ENCODE peak calls at places on chromosomes 2 and 18, in ten cellular contexts. D, Q, P, L, Z, C, E, M, S and Y are unnamed samples.

GRCh38 chr2:44560352-44560751 is 198.6 kb downstream of the CAMKMT start:
- DNase-seq in L (peak; percentile 20), M (peak; percentile 24), D (no peak), Q (no peak), P (peak; percentile 20), S (peak; percentile 55), E (no peak), Z (peak; percentile 41), C (no peak), Y (no peak)

GRCh38 chr2:105421053-105421452 is 22.2 kb upstream of the FHL2 start:
- DNase-seq in Q (no peak), Z (no peak), E (no peak), S (no peak), P (no peak), C (no peak), M (no peak), D (no peak), L (no peak), Y (no peak)

GRCh38 chr2:144152817-144153271 is 367.1 kb downstream of the ZEB2 start:
- DNase-seq in D (peak; percentile 5), Q (no peak), M (peak; percentile 45), C (no peak), S (no peak), P (no peak), L (peak; percentile 57), Z (no peak), E (no peak), Y (peak; percentile 57)

GRCh38 chr2:12416600-12416999 is 300.1 kb upstream of the TRIB2 start:
- DNase-seq in C (no peak), Z (peak; percentile 68), D (peak; percentile 7), E (peak; percentile 32), S (peak; percentile 48), Q (peak; percentile 68), L (peak; percentile 71), M (peak; percentile 75), P (peak; percentile 21), Y (peak; percentile 81)

GRCh38 chr2:63788070-63788469 is 53.6 kb upstream of the UGP2 start:
- DNase-seq in S (no peak), C (no peak), M (peak; percentile 96), P (no peak), Z (no peak), Q (no peak), E (no peak), D (no peak), L (peak; percentile 83), Y (peak; percentile 88)

GRCh38 chr2:8573942-8574195 is 108.0 kb upstream of the ID2 start:
- DNase-seq in L (no peak), Z (no peak), S (no peak), C (no peak), P (peak; percentile 47), E (no peak), D (no peak), Q (no peak), M (no peak), Y (no peak)

GRCh38 chr2:203672856-203673255 is 33.6 kb upstream of the CD28 start:
- DNase-seq in S (no peak), M (no peak), P (no peak), Q (no peak), E (no peak), D (no peak), L (no peak), C (no peak), Z (no peak), Y (peak; percentile 39)

GRCh38 chr18:58949031-58949430 is 84.4 kb downstream of the ZNF532 start:
- DNase-seq in Z (no peak), C (no peak), P (no peak), Q (no peak), S (no peak), M (no peak), E (no peak), D (no peak), L (no peak), Y (no peak)

GRCh38 chr2:182763311-182763912 is 47.4 kb downstream of the DNAJC10 start:
- DNase-seq in C (no peak), P (no peak), D (peak; percentile 63), E (no peak), Q (no peak), S (peak; percentile 7), L (peak; percentile 56), M (peak; percentile 52), Z (peak; percentile 48), Y (peak; percentile 48)

GRCh38 chr18:8991131-8991530 is 111.4 kb upstream of the NDUFV2 start:
- DNase-seq in Q (no peak), Z (no peak), E (no peak), C (no peak), P (no peak), D (no peak), M (peak; percentile 31), S (no peak), L (no peak), Y (no peak)

GRCh38 chr2:239297142-239298125 is 103.4 kb downstream of the HDAC4 start:
- DNase-seq in C (no peak), M (no peak), Z (no peak), S (no peak), P (no peak), L (no peak), D (no peak), E (peak; percentile 43), Q (no peak), Y (no peak)

GRCh38 chr18:45688834-45689233 is 35.1 kb upstream of the SLC14A1 start:
- DNase-seq in Z (peak; percentile 57), S (no peak), P (no peak), E (no peak), Q (no peak), D (no peak), M (peak; percentile 25), L (no peak), C (no peak), Y (no peak)

GRCh38 chr18:63439334-63439733 is 17.1 kb upstream of the VPS4B start:
- DNase-seq in L (peak; percentile 79), Q (no peak), D (peak; percentile 45), S (peak; percentile 7), M (peak; percentile 76), C (peak; percentile 61), P (peak; percentile 51), Z (peak; percentile 74), E (no peak), Y (peak; percentile 75)

GRCh38 chr2:39107156-39107555 is 13.7 kb downstream of the SOS1 start:
- DNase-seq in P (no peak), S (peak; percentile 77), E (no peak), M (peak; percentile 39), Q (no peak), D (peak; percentile 9), Z (no peak), C (no peak), L (peak; percentile 51), Y (no peak)

GRCh38 chr18:48839819-48840490 is 110.8 kb downstream of the SMAD7 start:
- DNase-seq in Z (no peak), E (no peak), L (no peak), Q (peak; percentile 40), D (no peak), P (no peak), S (no peak), M (no peak), C (no peak), Y (no peak)

GRCh38 chr2:219207884-219208740 is 1.5 kb downstream of the ZFAND2B start:
- DNase-seq in P (peak; percentile 29), M (peak; percentile 42), Z (no peak), L (peak; percentile 56), S (no peak), C (no peak), E (no peak), D (no peak), Q (no peak), Y (peak; percentile 58)

GRCh38 chr2:25417715-25418369 is 76.1 kb upstream of the DNMT3A start:
- DNase-seq in Z (peak; percentile 94), P (no peak), D (peak; percentile 95), C (no peak), L (no peak), M (peak; percentile 8), Q (no peak), E (no peak), S (no peak), Y (no peak)

GRCh38 chr18:70227438-70227837 is 22.0 kb upstream of the RTTN start:
- DNase-seq in Z (no peak), D (no peak), S (no peak), P (no peak), M (no peak), C (no peak), Q (no peak), E (no peak), L (no peak), Y (no peak)

GRCh38 chr2:202344178-202344577 is 31.9 kb upstream of the BMPR2 start:
- DNase-seq in C (no peak), M (no peak), Z (no peak), E (no peak), S (no peak), P (no peak), D (no peak), Q (no peak), L (no peak), Y (no peak)

GRCh38 chr2:68974251-68974650 is at the start of gene GKN1:
- DNase-seq in P (no peak), Q (no peak), C (no peak), D (no peak), S (no peak), Z (no peak), M (peak; percentile 11), E (no peak), L (no peak), Y (peak; percentile 71)
- H3K4me3 ChIP-seq in P (no peak within 1 kb of the TSS), Q (no peak within 1 kb of the TSS), C (no peak within 1 kb of the TSS), D (no peak within 1 kb of the TSS), S (no peak within 1 kb of the TSS), Z (no peak within 1 kb of the TSS), M (no peak within 1 kb of the TSS), E (no peak within 1 kb of the TSS), L (no peak within 1 kb of the TSS), Y (no peak within 1 kb of the TSS)

GRCh38 chr2:73293534-73294171 is at the start of gene EGR4:
- DNase-seq in D (peak; percentile 33), P (peak; percentile 45), M (peak; percentile 68), L (peak; percentile 89), E (peak; percentile 26), S (peak; percentile 64), C (no peak), Z (peak; percentile 92), Q (peak; percentile 75), Y (peak; percentile 64)
- TF ChIP-seq CTCF in D (no peak), P (no peak), M (no peak), L (no peak), E (no peak), S (no peak), C (no peak), Z (no peak), Q (no peak), Y (no peak)

GRCh38 chr2:231692847-231693246 is 15.5 kb upstream of the PTMA start:
- DNase-seq in E (peak; percentile 7), Z (no peak), P (peak; percentile 76), Q (peak; percentile 57), M (no peak), D (no peak), L (no peak), C (no peak), S (no peak), Y (no peak)
- H3K4me3 ChIP-seq in E (no peak overlapping the region), Z (no peak overlapping the region), P (no peak overlapping the region), Q (no peak overlapping the region), M (no peak overlapping the region), D (no peak overlapping the region), L (no peak overlapping the region), C (no peak overlapping the region), S (no peak overlapping the region), Y (no peak overlapping the region)

DNA sequence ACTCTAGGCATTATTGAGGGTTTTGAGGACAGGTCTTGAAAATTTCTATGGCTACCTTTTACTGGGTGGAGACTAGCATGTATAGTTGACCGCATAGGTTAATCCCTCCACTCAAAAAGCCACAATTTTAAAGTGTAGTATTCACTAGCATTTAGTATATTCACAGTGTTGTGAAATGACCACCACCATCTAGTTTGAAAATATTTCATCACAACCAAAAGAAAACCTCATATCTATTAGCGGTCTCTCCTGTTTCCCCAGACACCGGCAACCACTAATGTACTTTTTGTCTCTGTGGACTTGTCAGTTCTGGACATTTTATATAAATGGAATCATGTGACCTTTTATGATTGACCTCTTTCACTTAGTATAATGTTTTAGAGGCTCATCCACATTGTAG is 53.9 kb downstream of the MSH2 start:
- DNase-seq in P (no peak), Q (no peak), M (no peak), D (no peak), L (no peak), E (no peak), Z (no peak), S (no peak), C (no peak), Y (no peak)
- TF ChIP-seq CTCF in P (no peak), Q (no peak), M (no peak), D (no peak), L (no peak), E (no peak), Z (no peak), S (no peak), C (no peak), Y (no peak)